ENCODE peak calls at places on chromosomes 3 and 15, in six cellular contexts. G is IMR-90; Y is heart left ventricle; V is colonic mucosa; B is CD8-positive, alpha-beta T cell; U is psoas muscle. S is an unnamed sample. For H3K9me3, the result is how much of the 10 kb centered on the place peaks cover.

GRCh38 chr3:152301745-152302181 is 33.0 kb downstream of the MBNL1 start:
- DNase-seq in B (no peak), V (no peak), Y (no peak), G (no peak), U (no peak), S (no peak)

GRCh38 chr3:50317303-50317702 is 5.2 kb downstream of the HYAL2 start:
- DNase-seq in U (no peak), V (peak), G (no peak), Y (peak), B (no peak), S (no peak)

GRCh38 chr3:186784820-186785516 is 1.6 kb downstream of the EIF4A2 start:
- DNase-seq in Y (no peak), U (no peak), G (no peak), V (no peak), B (no peak), S (no peak)

GRCh38 chr15:70171224-70171886 is 73.6 kb upstream of the TLE3 start:
- DNase-seq in B (no peak), V (no peak), U (no peak), G (no peak), Y (no peak), S (no peak)

GRCh38 chr3:129429080-129429451 is 630 bp upstream of the EFCAB12 start:
- DNase-seq in V (no peak), U (no peak), Y (no peak), G (no peak), B (no peak), S (no peak)

GRCh38 chr3:130073582-130073981 is 8.0 kb upstream of the ALG1L2 start:
- DNase-seq in B (no peak), U (no peak), V (no peak), Y (no peak), G (no peak), S (no peak)

GRCh38 chr15:71237456-71238188 is 122.4 kb downstream of the THSD4 start:
- DNase-seq in V (peak), G (peak), Y (peak), B (no peak), U (no peak), S (no peak)

GRCh38 chr3:171943262-171944108 is 95.9 kb upstream of the FNDC3B start:
- DNase-seq in B (no peak), V (no peak), U (no peak), G (no peak), Y (no peak), S (no peak)

GRCh38 chr15:50210462-50211264 is 28.7 kb downstream of the SLC27A2 start:
- DNase-seq in G (no peak), B (no peak), Y (no peak), U (no peak), V (peak), S (no peak)

GRCh38 chr3:105233056-105233455 is 133.7 kb upstream of the ALCAM start:
- DNase-seq in U (no peak), G (peak), V (no peak), B (no peak), Y (no peak), S (no peak)

GRCh38 chr3:20073683-20074082 is 33.4 kb downstream of the KAT2B start:
- DNase-seq in Y (no peak), V (no peak), B (no peak), G (no peak), U (no peak), S (no peak)

GRCh38 chr15:80228959-80229610 is 22.9 kb downstream of the CTXND1 start:
- DNase-seq in G (peak), V (no peak), B (no peak), U (no peak), Y (no peak), S (no peak)

GRCh38 chr3:144369151-144369879 is 397.7 kb downstream of the DIPK2A start:
- DNase-seq in G (no peak), V (no peak), U (no peak), Y (no peak), B (no peak), S (no peak)

GRCh38 chr15:76206325-76206976 is 104.8 kb downstream of the ETFA start:
- DNase-seq in V (peak), U (peak), B (no peak), Y (peak), G (peak), S (no peak)

GRCh38 chr3:172323894-172324590 is 124.2 kb downstream of the GHSR start:
- DNase-seq in G (peak), V (no peak), Y (no peak), U (peak), B (no peak), S (peak)

GRCh38 chr15:90039996-90040395 is 38.9 kb downstream of the ZNF710 start:
- DNase-seq in V (no peak), G (no peak), B (no peak), U (no peak), Y (no peak), S (no peak)

GRCh38 chr3:146712826-146713225 is 107.7 kb upstream of the PLSCR5 start:
- DNase-seq in U (no peak), B (no peak), Y (no peak), G (no peak), V (no peak), S (no peak)

GRCh38 chr3:70982274-70982673 is 601.3 kb downstream of the FOXP1 start:
- DNase-seq in B (no peak), U (no peak), Y (no peak), G (no peak), V (no peak), S (no peak)

GRCh38 chr3:132210476-132211346 is 106.5 kb upstream of the ACP3 start:
- DNase-seq in Y (no peak), G (no peak), U (no peak), B (no peak), V (peak), S (no peak)

GRCh38 chr3:120203016-120203415 is 82.0 kb downstream of the GPR156 start:
- DNase-seq in Y (peak), V (peak), G (peak), U (no peak), B (no peak), S (no peak)

GRCh38 chr3:108546249-108546648 is 35.9 kb upstream of the MYH15 start:
- DNase-seq in V (no peak), B (no peak), Y (no peak), U (no peak), G (peak), S (no peak)

GRCh38 chr15:37682304-37682703 is 252.1 kb upstream of the TMCO5A start:
- DNase-seq in U (no peak), V (no peak), Y (no peak), B (no peak), G (peak), S (no peak)

GRCh38 chr15:100114100-100114499 is 227.7 kb downstream of the ADAMTS17 start:
- DNase-seq in V (no peak), G (peak), U (peak), Y (peak), B (no peak), S (peak)

GRCh38 chr3:468172-468571 is 271.6 kb downstream of the CHL1 start:
- DNase-seq in Y (no peak), B (no peak), G (no peak), U (no peak), V (no peak), S (no peak)

GRCh38 chr3:151446002-151446340 is 14.9 kb downstream of the IGSF10 start:
- DNase-seq in Y (no peak), V (no peak), B (no peak), G (no peak), U (no peak), S (no peak)

GRCh38 chr3:109548192-109548938 is 211.0 kb upstream of the DPPA4 start:
- DNase-seq in V (no peak), Y (no peak), U (no peak), B (no peak), G (peak), S (no peak)

GRCh38 chr15:32028921-32029320 is 1.4 kb upstream of the CHRNA7 start:
- DNase-seq in Y (no peak), G (no peak), B (no peak), V (no peak), U (no peak), S (no peak)

GRCh38 chr3:18393906-18394305 is 31.2 kb downstream of the SATB1 start:
- DNase-seq in Y (no peak), V (no peak), G (peak), U (no peak), B (no peak), S (no peak)

GRCh38 chr3:62332771-62333381 is 40.5 kb downstream of the FEZF2 start:
- DNase-seq in G (peak), Y (no peak), U (no peak), V (no peak), B (no peak), S (no peak)

GRCh38 chr3:39839504-39839903 is 30.1 kb downstream of the MYRIP start:
- DNase-seq in B (no peak), V (no peak), G (no peak), U (no peak), Y (no peak), S (no peak)

GRCh38 chr3:13811614-13812013 is 68.3 kb downstream of the WNT7A start:
- DNase-seq in G (no peak), Y (no peak), B (no peak), V (no peak), U (no peak), S (no peak)
- H3K9me3 ChIP-seq in G (under half), Y (under half), B (under half), V (under half), U (under half), S (under half)

GRCh38 chr15:66591322-66591862 is 25.6 kb upstream of the LCTL start:
- DNase-seq in B (no peak), V (no peak), G (no peak), U (no peak), Y (no peak), S (no peak)
- TF ChIP-seq CTCF in B (no peak), V (no peak), G (no peak), U (no peak), Y (no peak), S (no peak)

GRCh38 chr15:29071193-29071906 is 185.6 kb downstream of the APBA2 start:
- DNase-seq in V (no peak), Y (no peak), B (no peak), G (no peak), U (no peak), S (no peak)
- H3K9me3 ChIP-seq in V (under half), Y (under half), B (under half), G (under half), U (under half), S (under half)

GRCh38 chr3:65425880-65426279 is 612.8 kb downstream of the MAGI1 start:
- DNase-seq in V (no peak), Y (no peak), U (no peak), G (peak), B (no peak), S (no peak)
- TF ChIP-seq CTCF in V (no peak), Y (peak), U (peak), G (peak), B (no peak), S (peak)

DNA sequence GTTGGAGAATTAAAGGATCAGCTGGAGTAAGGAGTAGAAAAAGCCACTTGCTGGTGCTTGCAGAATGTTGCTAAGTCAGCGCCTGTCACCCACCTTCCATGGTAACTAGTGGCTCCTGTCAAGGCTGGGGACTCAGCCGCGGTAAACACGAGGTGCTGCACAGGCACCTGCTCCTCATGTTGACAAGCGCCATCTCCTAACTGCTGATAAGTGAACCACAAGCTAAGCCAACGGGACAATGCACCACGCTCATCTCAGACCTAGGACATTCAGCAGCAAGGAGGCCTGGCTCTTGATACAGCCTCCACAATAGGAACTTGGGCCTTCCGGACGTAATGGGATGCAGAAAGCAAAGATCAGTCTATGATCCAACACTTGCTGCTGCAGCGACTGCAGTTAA is 264.4 kb downstream of the OCA2 start:
- DNase-seq in B (no peak), G (no peak), V (no peak), Y (no peak), U (peak), S (no peak)
- H3K9me3 ChIP-seq in B (under half), G (under half), V (under half), Y (under half), U (under half), S (under half)

GRCh38 chr15:51342249-51342999 is 969 bp downstream of the GLDN start:
- DNase-seq in G (no peak), Y (no peak), V (peak), B (no peak), U (peak), S (no peak)
- TF ChIP-seq CTCF in G (no peak), Y (no peak), V (no peak), B (no peak), U (no peak), S (no peak)

GRCh38 chr3:136893848-136894443 is 31.9 kb downstream of the NCK1 start:
- DNase-seq in U (no peak), Y (no peak), G (peak), B (no peak), V (no peak), S (no peak)

GRCh38 chr3:136889947-136890346 is 27.9 kb downstream of the NCK1 start:
- DNase-seq in G (no peak), U (no peak), Y (no peak), V (no peak), B (no peak), S (no peak)

GRCh38 chr3:136891934-136892855 is 30.2 kb downstream of the NCK1 start:
- DNase-seq in Y (no peak), V (no peak), B (no peak), G (no peak), U (no peak), S (no peak)
- H3K9me3 ChIP-seq in Y (under half), V (under half), B (under half), G (under half), U (under half), S (under half)

GRCh38 chr3:14369675-14370669 is 32.4 kb upstream of the SLC6A6 start:
- DNase-seq in U (peak), V (peak), G (no peak), Y (peak), B (no peak), S (no peak)

GRCh38 chr3:14372587-14372986 is 29.8 kb upstream of the SLC6A6 start:
- DNase-seq in V (no peak), U (no peak), B (no peak), G (no peak), Y (no peak), S (no peak)

GRCh38 chr3:14373753-14374376 is 28.5 kb upstream of the SLC6A6 start:
- DNase-seq in Y (no peak), V (no peak), B (no peak), G (no peak), U (no peak), S (no peak)

GRCh38 chr3:14370719-14371572 is 31.5 kb upstream of the SLC6A6 start:
- DNase-seq in Y (no peak), V (no peak), B (no peak), G (no peak), U (no peak), S (no peak)

GRCh38 chr3:14371573-14372474 is 30.6 kb upstream of the SLC6A6 start:
- DNase-seq in U (peak), B (no peak), Y (peak), V (peak), G (peak), S (peak)
- TF ChIP-seq CTCF in U (no peak), B (no peak), Y (no peak), V (no peak), G (no peak), S (no peak)